ENCODE peak calls at places on chromosomes 16 and 17, in seven cellular contexts. B, I, P, A, Y, J and N are unnamed samples.

GRCh38 chr17:21263351-21263750 is 10.1 kb upstream of the NATD1 start:
- DNase-seq in B (peak; percentile 36), I (no peak), P (no peak), A (peak; percentile 59), Y (no peak), J (no peak), N (peak; percentile 67)

GRCh38 chr17:58341861-58342475 is 10.0 kb downstream of the SUPT4H1 start:
- DNase-seq in B (no peak), I (no peak), P (no peak), A (no peak), Y (no peak), J (peak; percentile 18), N (no peak)

GRCh38 chr17:35804658-35805192 is 4.6 kb upstream of the TAF15 start:
- DNase-seq in B (peak; percentile 88), I (peak; percentile 27), P (no peak), A (peak; percentile 92), Y (peak; percentile 98), J (peak; percentile 61), N (peak; percentile 92)

GRCh38 chr17:80277751-80278671 is 17.4 kb downstream of the RNF213 start:
- DNase-seq in B (no peak), I (no peak), P (no peak), A (no peak), Y (no peak), J (no peak), N (no peak)

GRCh38 chr17:76376318-76377133 is 7.9 kb upstream of the SPHK1 start:
- DNase-seq in B (no peak), I (no peak), P (no peak), A (no peak), Y (no peak), J (no peak), N (peak; percentile 12)

GRCh38 chr16:21199607-21200218 is 11.7 kb downstream of the ZP2 start:
- DNase-seq in B (no peak), I (no peak), P (no peak), A (no peak), Y (no peak), J (no peak), N (no peak)

GRCh38 chr16:81521141-81521626 is 76.6 kb downstream of the CMIP start:
- DNase-seq in B (no peak), I (peak; percentile 40), P (peak; percentile 92), A (no peak), Y (no peak), J (peak; percentile 86), N (no peak)

GRCh38 chr17:19002805-19003542 is 1.6 kb downstream of the FAM83G start:
- DNase-seq in B (peak; percentile 85), I (no peak), P (no peak), A (peak; percentile 69), Y (no peak), J (no peak), N (peak; percentile 54)

GRCh38 chr16:2895813-2896212 is 12.8 kb downstream of the FLYWCH2 start:
- DNase-seq in B (peak; percentile 69), I (no peak), P (no peak), A (no peak), Y (no peak), J (no peak), N (peak; percentile 43)

GRCh38 chr17:50556803-50557202 is 3.7 kb upstream of the CACNA1G start:
- DNase-seq in B (no peak), I (no peak), P (no peak), A (no peak), Y (no peak), J (no peak), N (no peak)

GRCh38 chr17:3635474-3636153 is 436 bp downstream of the SHPK start:
- DNase-seq in B (no peak), I (no peak), P (no peak), A (no peak), Y (peak; percentile 37), J (no peak), N (no peak)

GRCh38 chr16:75043175-75043937 is 44.5 kb downstream of the ZNRF1 start:
- DNase-seq in B (no peak), I (no peak), P (no peak), A (no peak), Y (no peak), J (no peak), N (no peak)

GRCh38 chr17:3003401-3004149 is 59.8 kb downstream of the OR1D5 start:
- DNase-seq in B (no peak), I (no peak), P (peak; percentile 90), A (no peak), Y (no peak), J (no peak), N (no peak)